ENCODE peak calls at places on chromosomes 7 and 10, in four cellular contexts. V is ovary, I is testis, Z is sigmoid colon. J is an unnamed sample.

GRCh38 chr10:103534621-103535498 is 41.4 kb downstream of the NEURL1 start:
- DNase-seq in V (peak; percentile 12), I (no peak), Z (no peak), J (no peak)

GRCh38 chr7:156907656-156908055 is 14.7 kb upstream of the LMBR1 start:
- DNase-seq in V (no peak), I (no peak), Z (no peak), J (no peak)

GRCh38 chr10:101061814-101062230 is at the start of gene KAZALD1:
- DNase-seq in V (no peak), I (no peak), Z (no peak), J (no peak)

GRCh38 chr7:99504281-99504602 is 220 bp upstream of the ZKSCAN5 start:
- DNase-seq in V (no peak), I (no peak), Z (no peak), J (no peak)

GRCh38 chr7:158468700-158469296 is 118.8 kb downstream of the PTPRN2 start:
- DNase-seq in V (no peak), I (no peak), Z (no peak), J (no peak)

GRCh38 chr7:8591289-8591688 is 157.9 kb downstream of the NXPH1 start:
- DNase-seq in V (no peak), I (no peak), Z (no peak), J (no peak)

GRCh38 chr7:191105-192034 is 1.0 kb upstream of the FAM20C start:
- DNase-seq in V (no peak), I (peak; percentile 49), Z (peak; percentile 88), J (no peak)

GRCh38 chr7:80230327-80230726 is 95.7 kb downstream of the GNAI1 start:
- DNase-seq in V (no peak), I (no peak), Z (no peak), J (no peak)

GRCh38 chr7:139651308-139651707 is 126.5 kb downstream of the HIPK2 start:
- DNase-seq in V (no peak), I (no peak), Z (no peak), J (no peak)

GRCh38 chr7:47578581-47579270 is 3.2 kb downstream of the TNS3 start:
- DNase-seq in V (no peak), I (no peak), Z (no peak), J (no peak)

GRCh38 chr7:131630427-131630826 is 74.0 kb upstream of the PODXL start:
- DNase-seq in V (no peak), I (no peak), Z (no peak), J (no peak)

GRCh38 chr10:70404906-70405824 is 1.2 kb downstream of the EIF4EBP2 start:
- DNase-seq in V (peak; percentile 81), I (peak; percentile 92), Z (peak; percentile 98), J (no peak)

GRCh38 chr10:44186150-44186549 is 198.7 kb downstream of the CXCL12 start:
- DNase-seq in V (no peak), I (no peak), Z (peak; percentile 66), J (no peak)

GRCh38 chr10:96701265-96701664 is 19.0 kb downstream of the PIK3AP1 start:
- DNase-seq in V (no peak), I (no peak), Z (no peak), J (no peak)

GRCh38 chr7:36982749-36983148 is 258.5 kb upstream of the AOAH start:
- DNase-seq in V (no peak), I (no peak), Z (no peak), J (no peak)

GRCh38 chr10:12719365-12719764 is 282.1 kb downstream of the CCDC3 start:
- DNase-seq in V (no peak), I (no peak), Z (no peak), J (no peak)

GRCh38 chr10:73973427-73973826 is 24.5 kb upstream of the VCL start:
- DNase-seq in V (no peak), I (no peak), Z (no peak), J (no peak)

GRCh38 chr10:73970845-73971244 is 27.1 kb upstream of the VCL start:
- DNase-seq in V (no peak), I (no peak), Z (no peak), J (no peak)

GRCh38 chr10:73975388-73975787 is 22.5 kb upstream of the VCL start:
- DNase-seq in V (no peak), I (no peak), Z (no peak), J (no peak)

GRCh38 chr10:73971636-73972354 is 26.1 kb upstream of the VCL start:
- DNase-seq in V (no peak), I (no peak), Z (no peak), J (no peak)

DNA sequence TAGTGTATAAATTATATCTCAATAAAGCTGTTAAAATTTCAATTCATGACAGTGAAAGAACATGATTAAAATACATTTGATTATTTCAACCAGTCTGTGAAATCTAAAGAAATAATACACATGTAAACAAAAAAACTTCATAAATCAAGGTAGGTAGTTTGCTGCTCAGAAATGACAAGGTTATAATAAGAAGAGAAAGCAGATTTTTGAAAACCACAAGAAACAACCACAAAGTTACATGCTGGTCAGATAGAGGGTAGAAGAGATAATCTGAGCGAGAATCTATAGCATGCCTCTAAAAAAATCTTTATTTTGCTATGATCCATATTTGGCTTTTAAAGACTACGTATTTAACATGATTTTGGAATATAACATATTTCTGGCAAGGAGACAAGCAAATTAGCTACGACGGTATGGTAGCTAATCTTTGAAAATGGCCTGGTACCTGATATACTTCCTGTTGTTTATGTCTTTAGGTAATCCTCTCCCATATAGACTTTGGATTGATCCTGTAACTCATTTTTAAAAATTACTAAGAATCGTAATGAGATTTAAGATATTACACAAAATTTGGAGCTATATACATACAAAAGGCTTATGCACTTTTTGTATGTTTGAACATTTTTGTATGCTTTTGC is 23.5 kb upstream of the VCL start:
- DNase-seq in V (no peak), I (no peak), Z (no peak), J (no peak)
- TF ChIP-seq POLR2A in V (no peak), I (no peak), Z (no peak), J (no peak)

DNA sequence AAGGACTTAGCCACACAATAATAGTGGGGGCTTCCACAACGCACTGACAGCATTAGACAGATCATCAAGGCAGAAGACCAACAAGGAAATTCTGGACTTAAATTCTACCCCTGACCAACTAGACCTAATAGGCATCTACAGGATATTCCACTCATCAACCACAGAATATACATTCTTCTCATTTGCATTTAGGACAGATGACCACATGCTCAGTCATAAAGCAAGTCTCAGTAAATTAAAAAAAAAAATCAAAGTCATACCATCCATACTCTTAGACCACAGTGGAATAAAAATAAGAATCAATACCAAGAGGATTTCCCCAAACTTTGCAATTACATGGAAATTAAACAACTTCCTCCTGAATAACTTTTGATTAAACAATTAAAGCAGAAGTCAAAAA is 155.9 kb downstream of the CDK14 start:
- DNase-seq in V (no peak), I (no peak), Z (no peak), J (no peak)
- H3K36me3 ChIP-seq in V (no peaks in the 10 kb centered on the region), I (no peaks in the 10 kb centered on the region), Z (no peaks in the 10 kb centered on the region), J (no peaks in the 10 kb centered on the region)

GRCh38 chr10:47449979-47450378 is 33.9 kb downstream of the ANXA8 start:
- DNase-seq in V (no peak), I (no peak), Z (no peak), J (no peak)

GRCh38 chr10:47450442-47450841 is 33.5 kb downstream of the ANXA8 start:
- DNase-seq in V (no peak), I (no peak), Z (no peak), J (no peak)

GRCh38 chr10:47451998-47452494 is 31.9 kb downstream of the ANXA8 start:
- DNase-seq in V (peak; percentile 21), I (no peak), Z (no peak), J (no peak)

GRCh38 chr10:47452495-47453434 is 31.1 kb downstream of the ANXA8 start:
- DNase-seq in V (peak; percentile 22), I (no peak), Z (no peak), J (no peak)

GRCh38 chr10:47451275-47451997 is 32.5 kb downstream of the ANXA8 start:
- DNase-seq in V (peak; percentile 20), I (no peak), Z (no peak), J (no peak)
- H3K4me1 ChIP-seq in V (peaks cover 4% of the 10 kb centered on the region), I (peaks cover 8% of the 10 kb centered on the region), Z (no peaks in the 10 kb centered on the region), J (no peaks in the 10 kb centered on the region)

GRCh38 chr10:102117391-102118159 is 2.6 kb downstream of the LDB1 start:
- DNase-seq in V (peak; percentile 96), I (peak; percentile 89), Z (peak; percentile 95), J (no peak)
- TF ChIP-seq POLR2A in V (peak; percentile 13), I (no peak), Z (no peak), J (no peak)

GRCh38 chr10:75023074-75023473 is 88.4 kb upstream of the SAMD8 start:
- DNase-seq in V (no peak), I (no peak), Z (no peak), J (no peak)

GRCh38 chr10:75021851-75022250 is 89.6 kb upstream of the SAMD8 start:
- DNase-seq in V (no peak), I (no peak), Z (no peak), J (no peak)

GRCh38 chr10:75029420-75029819 is 82.0 kb upstream of the SAMD8 start:
- DNase-seq in V (no peak), I (peak; percentile 11), Z (no peak), J (no peak)

GRCh38 chr10:75028748-75029147 is 82.7 kb upstream of the SAMD8 start:
- DNase-seq in V (no peak), I (no peak), Z (no peak), J (no peak)

DNA sequence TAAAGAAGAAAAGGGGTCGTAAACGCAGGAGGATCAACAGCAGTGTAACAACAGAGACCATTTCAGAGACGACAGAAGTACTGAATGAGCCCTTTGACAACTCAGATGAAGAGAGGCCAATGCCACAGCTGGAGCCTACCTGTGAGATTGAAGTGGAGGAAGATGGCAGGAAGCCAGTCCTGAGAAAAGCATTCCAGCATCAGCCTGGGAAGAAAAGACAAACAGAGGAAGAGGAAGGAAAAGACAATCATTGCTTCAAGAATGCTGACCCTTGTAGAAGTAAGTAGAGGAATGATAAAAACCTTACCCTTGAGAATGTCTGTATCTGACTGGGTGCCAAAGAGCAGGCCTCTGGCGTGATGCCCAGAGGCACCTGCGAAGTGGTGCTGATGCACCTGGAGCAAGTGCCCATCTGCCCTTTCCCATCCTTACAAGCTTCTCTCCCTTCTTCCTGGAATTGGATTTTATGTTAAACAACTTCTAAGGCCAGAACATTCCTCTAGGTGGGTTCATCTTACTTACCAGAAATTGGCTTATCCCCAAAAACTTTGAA is 86.4 kb upstream of the SAMD8 start:
- DNase-seq in V (no peak), I (no peak), Z (no peak), J (no peak)
- H3K36me3 ChIP-seq in V (no peaks in the 10 kb centered on the region), I (no peaks in the 10 kb centered on the region), Z (no peaks in the 10 kb centered on the region), J (peaks cover 18% of the 10 kb centered on the region)

GRCh38 chr7:55494951-55495350 is 77.4 kb downstream of the VOPP1 start:
- DNase-seq in V (no peak), I (no peak), Z (no peak), J (no peak)
- H3K4me1 ChIP-seq in V (no peaks in the 10 kb centered on the region), I (no peaks in the 10 kb centered on the region), Z (peaks cover 6% of the 10 kb centered on the region), J (peaks cover 22% of the 10 kb centered on the region)

GRCh38 chr10:124791378-124792348 is at the start of gene EEF1AKMT2:
- DNase-seq in V (peak; percentile 91), I (peak; percentile 89), Z (peak; percentile 86), J (peak; percentile 7)
- TF ChIP-seq POLR2A in V (peak; percentile 73), I (no peak), Z (peak; percentile 71), J (peak; percentile 81)

GRCh38 chr7:2722591-2722990 is 34.6 kb downstream of the AMZ1 start:
- DNase-seq in V (peak; percentile 19), I (no peak), Z (peak; percentile 40), J (no peak)
- H3K36me3 ChIP-seq in V (no peaks in the 10 kb centered on the region), I (no peaks in the 10 kb centered on the region), Z (no peaks in the 10 kb centered on the region), J (no peaks in the 10 kb centered on the region)

GRCh38 chr10:32985781-32986350 is 27.8 kb upstream of the ITGB1 start:
- DNase-seq in V (no peak), I (no peak), Z (no peak), J (no peak)
- H3K4me1 ChIP-seq in V (peaks cover 4% of the 10 kb centered on the region), I (no peaks in the 10 kb centered on the region), Z (peaks cover 18% of the 10 kb centered on the region), J (peaks cover 4% of the 10 kb centered on the region)

GRCh38 chr7:85664341-85664740 is 477.5 kb upstream of the SEMA3D start:
- DNase-seq in V (no peak), I (no peak), Z (no peak), J (no peak)
- TF ChIP-seq POLR2A in V (no peak), I (no peak), Z (no peak), J (no peak)